ENCODE peak calls at places on chromosome 18, in eight cellular contexts. B is activated naive CD4-positive, alpha-beta T cell treated with anti-CD3 and anti-CD28 coated beads for 36 hours; M is heart left ventricle; W is endothelial cell; Z is left ventricle myocardium inferior; S is A549; K is NCI-H1105; T is NCI-H526 treated with DMSO at 0.1 percent for 48 hours. C is an unnamed sample.

GRCh38 chr18:4605222-4605621 is 150.1 kb upstream of the DLGAP1 start:
- DNase-seq in B (no peak), M (no peak), W (no peak), Z (no peak), S (no peak), K (no peak), T (peak; percentile 9), C (no peak)

GRCh38 chr18:68441241-68441640 is 273.7 kb downstream of the TMX3 start:
- DNase-seq in B (no peak), M (no peak), W (no peak), Z (no peak), S (no peak), K (no peak), T (no peak), C (no peak)

GRCh38 chr18:9751371-9752031 is 43.4 kb downstream of the RAB31 start:
- DNase-seq in B (no peak), M (no peak), W (no peak), Z (no peak), S (no peak), K (no peak), T (no peak), C (no peak)

GRCh38 chr18:63421514-63421913 is 762 bp downstream of the VPS4B start:
- DNase-seq in B (no peak), M (no peak), W (no peak), Z (no peak), S (no peak), K (no peak), T (no peak), C (no peak)

GRCh38 chr18:8959551-8960135 is 142.9 kb upstream of the NDUFV2 start:
- DNase-seq in B (no peak), M (no peak), W (no peak), Z (no peak), S (no peak), K (no peak), T (no peak), C (peak; percentile 60)

GRCh38 chr18:10424576-10425314 is 29.7 kb upstream of the APCDD1 start:
- DNase-seq in B (no peak), M (no peak), W (no peak), Z (peak; percentile 51), S (no peak), K (no peak), T (no peak), C (no peak)

GRCh38 chr18:46169464-46169941 is 65.3 kb downstream of the HAUS1 start:
- DNase-seq in B (no peak), M (no peak), W (no peak), Z (no peak), S (no peak), K (no peak), T (no peak), C (no peak)

GRCh38 chr18:27750014-27750413 is 426.9 kb downstream of the CDH2 start:
- DNase-seq in B (peak; percentile 8), M (no peak), W (peak; percentile 69), Z (no peak), S (no peak), K (no peak), T (peak; percentile 13), C (no peak)

GRCh38 chr18:44035554-44035953 is 645.1 kb upstream of the SETBP1 start:
- DNase-seq in B (no peak), M (no peak), W (no peak), Z (no peak), S (no peak), K (no peak), T (no peak), C (no peak)

GRCh38 chr18:45628979-45629958 is 14.0 kb downstream of the SLC14A2 start:
- DNase-seq in B (no peak), M (no peak), W (no peak), Z (no peak), S (no peak), K (no peak), T (no peak), C (no peak)

GRCh38 chr18:78993014-78993926 is 13.7 kb downstream of the SALL3 start:
- DNase-seq in B (no peak), M (no peak), W (no peak), Z (no peak), S (no peak), K (no peak), T (no peak), C (no peak)

GRCh38 chr18:51196811-51197660 is 445 bp downstream of the MEX3C start:
- DNase-seq in B (peak; percentile 41), M (peak; percentile 71), W (peak; percentile 52), Z (peak; percentile 71), S (no peak), K (peak; percentile 14), T (peak; percentile 8), C (peak; percentile 15)

GRCh38 chr18:74457043-74457742 is at the start of gene DIPK1C:
- DNase-seq in B (peak; percentile 9), M (peak; percentile 41), W (peak; percentile 24), Z (peak; percentile 57), S (no peak), K (no peak), T (no peak), C (no peak)

GRCh38 chr18:9386872-9387271 is 52.3 kb downstream of the TWSG1 start:
- DNase-seq in B (no peak), M (no peak), W (no peak), Z (no peak), S (no peak), K (no peak), T (no peak), C (no peak)

GRCh38 chr18:13579874-13580273 is 146.5 kb downstream of the FAM210A start:
- DNase-seq in B (no peak), M (no peak), W (no peak), Z (no peak), S (no peak), K (no peak), T (no peak), C (no peak)

GRCh38 chr18:63207154-63207790 is 112.3 kb downstream of the BCL2 start:
- DNase-seq in B (peak; percentile 50), M (no peak), W (no peak), Z (no peak), S (no peak), K (peak; percentile 79), T (peak; percentile 76), C (no peak)

GRCh38 chr18:76451475-76452331 is 43.3 kb downstream of the ZNF516 start:
- DNase-seq in B (no peak), M (peak; percentile 6), W (peak; percentile 40), Z (no peak), S (no peak), K (no peak), T (peak; percentile 40), C (no peak)

GRCh38 chr18:58601468-58602266 is 27.2 kb downstream of the ALPK2 start:
- DNase-seq in B (no peak), M (no peak), W (no peak), Z (no peak), S (no peak), K (no peak), T (no peak), C (no peak)

C was measured in HuH-7.5.